ENCODE peak calls at places on chromosomes 7 and 10, in six cellular contexts. D, M, Y, Z, H and V are unnamed samples.

GRCh38 chr10:13594641-13595040 is 7.9 kb downstream of the PRPF18 start:
- DNase-seq in D (no peak), M (no peak), Y (no peak), Z (no peak), H (no peak), V (no peak)

GRCh38 chr10:132446661-132447445 is 49.9 kb downstream of the PWWP2B start:
- DNase-seq in D (no peak), M (no peak), Y (peak), Z (peak), H (peak), V (no peak)

GRCh38 chr10:108970016-108970415 is 953.3 kb downstream of the XPNPEP1 start:
- DNase-seq in D (no peak), M (no peak), Y (no peak), Z (no peak), H (peak), V (peak)

GRCh38 chr10:17386616-17387075 is 67.7 kb downstream of the ST8SIA6 start:
- DNase-seq in D (no peak), M (peak), Y (no peak), Z (no peak), H (no peak), V (no peak)

GRCh38 chr7:30473903-30474302 is 4.7 kb downstream of the NOD1 start:
- DNase-seq in D (no peak), M (no peak), Y (no peak), Z (no peak), H (no peak), V (no peak)

GRCh38 chr10:4221315-4221714 is 436.3 kb upstream of the KLF6 start:
- DNase-seq in D (no peak), M (no peak), Y (no peak), Z (no peak), H (no peak), V (no peak)

GRCh38 chr7:116967254-116967922 is 14.1 kb downstream of the ST7 start:
- DNase-seq in D (no peak), M (no peak), Y (no peak), Z (no peak), H (no peak), V (no peak)

GRCh38 chr10:16011548-16011947 is 151.2 kb upstream of the MINDY3 start:
- DNase-seq in D (no peak), M (no peak), Y (no peak), Z (no peak), H (peak), V (peak)

GRCh38 chr7:91946549-91946948 is 5.9 kb downstream of the AKAP9 start:
- DNase-seq in D (no peak), M (no peak), Y (no peak), Z (no peak), H (no peak), V (no peak)

GRCh38 chr7:7819442-7820247 is 101.2 kb upstream of the RPA3 start:
- DNase-seq in D (no peak), M (no peak), Y (no peak), Z (no peak), H (no peak), V (no peak)

GRCh38 chr7:107715531-107715930 is 28.4 kb upstream of the CBLL1 start:
- DNase-seq in D (no peak), M (no peak), Y (peak), Z (no peak), H (peak), V (no peak)

GRCh38 chr7:2452074-2452507 is 24.1 kb downstream of the GRIFIN start:
- DNase-seq in D (no peak), M (no peak), Y (no peak), Z (no peak), H (no peak), V (no peak)

GRCh38 chr10:88205842-88206446 is 342.5 kb downstream of the PTEN start:
- DNase-seq in D (no peak), M (no peak), Y (peak), Z (no peak), H (no peak), V (peak)

GRCh38 chr7:29563590-29564454 is at the start of gene PRR15:
- DNase-seq in D (peak), M (peak), Y (peak), Z (no peak), H (peak), V (peak)

GRCh38 chr7:96224682-96225081 is 97.2 kb downstream of the SLC25A13 start:
- DNase-seq in D (no peak), M (no peak), Y (no peak), Z (no peak), H (peak), V (no peak)

DNA sequence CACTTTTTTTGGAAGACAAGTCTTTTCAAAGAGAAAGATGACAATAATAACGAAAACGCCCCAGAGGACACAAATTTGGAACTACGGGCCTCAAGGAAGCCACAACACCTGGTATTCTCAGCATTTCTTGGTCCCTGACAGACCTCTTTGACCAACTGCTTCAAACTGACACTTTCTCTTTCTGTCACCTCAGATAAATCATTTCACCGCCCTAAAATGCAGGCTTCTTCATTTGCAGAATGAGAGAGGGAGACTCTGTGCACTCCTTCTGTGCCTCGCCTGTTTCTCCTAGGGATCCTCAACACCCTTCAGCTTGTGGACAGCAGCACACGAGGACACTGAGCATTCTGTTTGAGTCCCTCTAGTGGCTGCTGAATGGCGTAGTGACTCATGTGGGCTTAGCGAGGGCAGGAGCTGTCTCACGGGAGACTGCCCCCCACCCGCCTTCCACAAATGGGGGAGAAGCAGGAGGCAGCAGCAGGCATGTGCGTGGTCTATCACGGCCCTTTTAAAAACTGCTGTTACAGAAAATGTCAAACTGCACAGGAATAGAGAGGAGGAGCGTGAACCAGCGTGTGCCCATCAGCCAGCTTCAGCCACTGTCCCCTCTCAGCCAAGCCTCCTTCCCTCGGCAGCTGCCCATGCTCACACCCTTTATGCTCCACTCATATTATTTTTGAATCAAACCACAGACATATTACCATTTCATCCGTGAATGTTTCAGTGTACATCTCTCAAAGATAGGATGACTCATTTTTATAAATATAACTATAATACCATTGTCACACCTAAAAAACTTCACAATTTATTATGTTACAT is 41.4 kb downstream of the GSDME start:
- DNase-seq in D (no peak), M (no peak), Y (peak), Z (no peak), H (peak), V (no peak)
- TF ChIP-seq CTCF in D (no peak), M (peak), Y (peak), Z (no peak), H (peak), V (peak)

GRCh38 chr10:55631071-55631654 is 729.9 kb downstream of the ZWINT start:
- DNase-seq in D (no peak), M (peak), Y (peak), Z (no peak), H (peak), V (no peak)

GRCh38 chr10:55627526-55628170 is 733.4 kb downstream of the ZWINT start:
- DNase-seq in D (no peak), M (no peak), Y (no peak), Z (no peak), H (no peak), V (no peak)

GRCh38 chr10:55629792-55630490 is 731.1 kb downstream of the ZWINT start:
- DNase-seq in D (no peak), M (no peak), Y (no peak), Z (no peak), H (peak), V (peak)

GRCh38 chr10:55628260-55628701 is 732.8 kb downstream of the ZWINT start:
- DNase-seq in D (no peak), M (no peak), Y (no peak), Z (no peak), H (no peak), V (no peak)

GRCh38 chr10:55630491-55631056 is 730.5 kb downstream of the ZWINT start:
- DNase-seq in D (no peak), M (no peak), Y (no peak), Z (no peak), H (peak), V (no peak)
- H3K4me3 ChIP-seq in D (peak), M (peak), Y (peak), Z (no peak), H (peak), V (peak)

DNA sequence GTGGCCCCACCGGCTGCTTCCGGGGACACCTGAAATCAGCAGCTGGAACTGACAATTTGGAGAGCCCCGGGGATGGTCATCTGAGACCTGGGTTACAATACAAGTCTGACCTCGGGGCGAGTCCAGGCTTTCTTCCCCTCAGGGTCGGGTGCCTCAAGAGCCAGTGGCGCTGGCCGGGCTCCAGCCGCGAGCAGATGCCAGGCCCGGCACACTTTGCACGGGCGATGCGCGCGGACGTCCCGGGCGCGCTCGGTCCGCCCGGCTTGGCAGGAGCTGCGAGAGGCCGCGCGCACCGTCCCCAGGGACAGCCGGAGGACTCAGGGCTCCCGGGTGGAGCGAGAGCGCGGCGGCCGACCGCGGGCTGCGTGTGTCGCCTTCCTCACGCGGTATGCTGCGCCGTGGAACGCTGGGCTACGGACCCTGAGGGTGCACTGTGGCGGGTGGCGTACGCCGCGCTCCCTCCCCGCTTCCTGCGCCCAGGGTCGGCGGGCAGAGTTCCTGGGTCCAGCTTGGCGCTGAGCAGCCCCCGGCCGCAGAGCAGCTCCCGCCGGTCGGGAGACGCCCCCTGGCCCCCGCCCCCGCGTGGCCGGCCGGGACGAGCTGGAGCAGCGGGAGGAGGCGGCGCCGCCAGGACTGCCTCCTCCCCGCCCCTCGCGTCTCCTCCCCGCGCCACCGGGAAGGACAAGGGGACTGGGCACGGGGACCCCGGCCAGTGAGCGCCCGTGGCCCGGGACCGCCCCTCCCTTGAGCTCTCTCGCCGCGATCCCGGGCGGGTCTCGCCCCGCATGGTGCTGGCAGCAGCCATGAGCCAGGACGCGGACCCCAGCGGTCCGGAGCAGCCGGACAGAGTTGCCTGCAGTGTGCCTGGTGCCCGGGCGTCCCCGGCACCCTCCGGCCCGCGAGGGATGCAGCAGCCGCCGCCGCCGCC is at the start of gene RBM20:
- DNase-seq in D (peak), M (peak), Y (peak), Z (no peak), H (peak), V (no peak)
- TF ChIP-seq CTCF in D (no peak), M (no peak), Y (no peak), Z (no peak), H (no peak), V (no peak)

GRCh38 chr7:36175872-36176271 is 22.8 kb downstream of the EEPD1 start:
- DNase-seq in D (peak), M (peak), Y (no peak), Z (no peak), H (no peak), V (no peak)

GRCh38 chr7:36165802-36166201 is 12.7 kb downstream of the EEPD1 start:
- DNase-seq in D (no peak), M (no peak), Y (no peak), Z (no peak), H (no peak), V (no peak)

GRCh38 chr7:36176688-36177087 is 23.6 kb downstream of the EEPD1 start:
- DNase-seq in D (no peak), M (no peak), Y (no peak), Z (no peak), H (no peak), V (no peak)

GRCh38 chr7:36167403-36168050 is 14.5 kb downstream of the EEPD1 start:
- DNase-seq in D (no peak), M (no peak), Y (no peak), Z (no peak), H (no peak), V (no peak)

GRCh38 chr7:36171503-36171902 is 18.4 kb downstream of the EEPD1 start:
- DNase-seq in D (no peak), M (no peak), Y (no peak), Z (no peak), H (no peak), V (no peak)
- H3K4me3 ChIP-seq in D (no peak), M (no peak), Y (no peak), Z (no peak), H (no peak), V (no peak)

GRCh38 chr7:27382307-27382706 is 139.7 kb downstream of the EVX1 start:
- DNase-seq in D (no peak), M (no peak), Y (no peak), Z (no peak), H (no peak), V (no peak)

GRCh38 chr7:27375958-27376357 is 133.4 kb downstream of the EVX1 start:
- DNase-seq in D (no peak), M (no peak), Y (no peak), Z (no peak), H (no peak), V (no peak)

GRCh38 chr7:27374958-27375841 is 132.6 kb downstream of the EVX1 start:
- DNase-seq in D (no peak), M (no peak), Y (no peak), Z (no peak), H (peak), V (no peak)

DNA sequence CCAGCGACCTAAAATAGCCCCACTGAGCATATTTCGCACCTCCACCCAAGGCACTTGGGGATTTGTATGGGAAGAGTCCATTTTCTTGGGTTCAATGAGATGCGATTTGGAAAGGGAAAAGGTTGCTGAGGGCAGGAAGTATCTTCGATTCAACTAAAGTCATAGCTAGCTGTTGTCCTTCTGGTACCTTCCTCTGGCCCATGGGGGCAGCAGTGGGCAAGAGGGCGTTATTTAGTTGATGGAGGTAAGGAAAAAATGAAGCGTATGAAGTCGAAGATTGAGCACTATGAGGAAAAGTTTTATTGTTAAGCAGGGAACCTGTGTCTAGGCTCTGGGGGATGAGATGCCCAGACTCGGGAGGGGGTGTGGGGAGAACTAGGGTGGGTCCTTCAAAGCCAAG is 135.4 kb downstream of the EVX1 start:
- DNase-seq in D (no peak), M (no peak), Y (no peak), Z (no peak), H (no peak), V (no peak)
- TF ChIP-seq CTCF in D (no peak), M (no peak), Y (no peak), Z (no peak), H (no peak), V (peak)

GRCh38 chr7:103343758-103344452 is 662 bp downstream of the DNAJC2 start:
- DNase-seq in D (no peak), M (no peak), Y (peak), Z (peak), H (peak), V (no peak)

GRCh38 chr7:103338864-103339263 is 5.7 kb downstream of the DNAJC2 start:
- DNase-seq in D (no peak), M (no peak), Y (no peak), Z (no peak), H (no peak), V (no peak)

GRCh38 chr7:103343332-103343731 is 1.2 kb downstream of the DNAJC2 start:
- DNase-seq in D (no peak), M (no peak), Y (no peak), Z (no peak), H (peak), V (no peak)

GRCh38 chr7:103344453-103345149 is at the start of gene DNAJC2:
- DNase-seq in D (peak), M (peak), Y (peak), Z (peak), H (peak), V (peak)

GRCh38 chr7:103341466-103341865 is 3.1 kb downstream of the DNAJC2 start:
- DNase-seq in D (no peak), M (no peak), Y (no peak), Z (no peak), H (no peak), V (no peak)
- H3K4me3 ChIP-seq in D (no peak), M (no peak), Y (no peak), Z (no peak), H (no peak), V (no peak)